ENCODE peak calls at places on chromosome 15, in four cellular contexts. One of them, this sample, is unnamed.

GRCh38 chr15:29885183-29885582 is 62.9 kb upstream of the TJP1 start:
- DNase-seq in SK-N-SH: peak; percentile 33
- DNase-seq in HCT116: no peak
- DNase-seq in stomach: no peak
- DNase-seq in this sample: no peak

GRCh38 chr15:35003928-35004327 is 15.8 kb upstream of the ZNF770 start:
- DNase-seq in SK-N-SH: no peak
- DNase-seq in stomach: no peak
- DNase-seq in HCT116: no peak
- DNase-seq in this sample: no peak

GRCh38 chr15:42802168-42802567 is 65.2 kb upstream of the CDAN1 start:
- DNase-seq in HCT116: no peak
- DNase-seq in stomach: no peak
- DNase-seq in SK-N-SH: no peak
- DNase-seq in this sample: no peak

GRCh38 chr15:38531509-38531908 is 33.1 kb downstream of the RASGRP1 start:
- DNase-seq in stomach: no peak
- DNase-seq in HCT116: no peak
- DNase-seq in SK-N-SH: no peak
- DNase-seq in this sample: no peak

GRCh38 chr15:51051776-51052175 is 42.9 kb downstream of the TNFAIP8L3 start:
- DNase-seq in HCT116: no peak
- DNase-seq in SK-N-SH: no peak
- DNase-seq in stomach: no peak
- DNase-seq in this sample: peak; percentile 48

GRCh38 chr15:25501828-25502446 is 63.1 kb upstream of the UBE3A start:
- DNase-seq in stomach: no peak
- DNase-seq in SK-N-SH: peak; percentile 20
- DNase-seq in HCT116: peak; percentile 27
- DNase-seq in this sample: no peak

GRCh38 chr15:29671308-29671981 is 150.8 kb downstream of the TJP1 start:
- DNase-seq in HCT116: no peak
- DNase-seq in SK-N-SH: no peak
- DNase-seq in stomach: no peak
- DNase-seq in this sample: no peak

GRCh38 chr15:68061578-68061977 is 7.5 kb downstream of the PIAS1 start:
- DNase-seq in SK-N-SH: no peak
- DNase-seq in stomach: no peak
- DNase-seq in HCT116: no peak
- DNase-seq in this sample: no peak

GRCh38 chr15:43762824-43763223 is 13.9 kb downstream of the ELL3 start:
- DNase-seq in HCT116: no peak
- DNase-seq in stomach: no peak
- DNase-seq in SK-N-SH: no peak
- DNase-seq in this sample: no peak

GRCh38 chr15:85587707-85588441 is 206.9 kb downstream of the KLHL25 start:
- DNase-seq in SK-N-SH: no peak
- DNase-seq in stomach: no peak
- DNase-seq in HCT116: peak; percentile 34
- DNase-seq in this sample: no peak

GRCh38 chr15:95591886-95592285 is 738.6 kb upstream of the NR2F2 start:
- DNase-seq in HCT116: no peak
- DNase-seq in stomach: no peak
- DNase-seq in SK-N-SH: no peak
- DNase-seq in this sample: no peak

GRCh38 chr15:69303337-69304175 is 4.8 kb downstream of the PAQR5 start:
- DNase-seq in stomach: no peak
- DNase-seq in SK-N-SH: no peak
- DNase-seq in HCT116: no peak
- DNase-seq in this sample: no peak

GRCh38 chr15:85632014-85632413 is 162.7 kb downstream of the KLHL25 start:
- DNase-seq in HCT116: no peak
- DNase-seq in SK-N-SH: no peak
- DNase-seq in stomach: no peak
- DNase-seq in this sample: no peak

GRCh38 chr15:31311735-31312134 is 14.9 kb upstream of the KLF13 start:
- DNase-seq in stomach: no peak
- DNase-seq in HCT116: no peak
- DNase-seq in SK-N-SH: peak; percentile 63
- DNase-seq in this sample: no peak

GRCh38 chr15:41599061-41599460 is 40.0 kb downstream of the TYRO3 start:
- DNase-seq in stomach: no peak
- DNase-seq in HCT116: no peak
- DNase-seq in SK-N-SH: no peak
- DNase-seq in this sample: no peak

GRCh38 chr15:23503546-23503945 is 56.5 kb upstream of the GOLGA6L2 start:
- DNase-seq in stomach: no peak
- DNase-seq in SK-N-SH: no peak
- DNase-seq in HCT116: no peak
- DNase-seq in this sample: no peak

GRCh38 chr15:90681480-90681879 is 35.7 kb upstream of the BLM start:
- DNase-seq in HCT116: no peak
- DNase-seq in stomach: no peak
- DNase-seq in SK-N-SH: no peak
- DNase-seq in this sample: no peak

GRCh38 chr15:45268135-45268534 is 16.1 kb downstream of the SLC28A2 start:
- DNase-seq in stomach: peak; percentile 71
- DNase-seq in SK-N-SH: no peak
- DNase-seq in HCT116: no peak
- DNase-seq in this sample: no peak

GRCh38 chr15:38534691-38535090 is 29.9 kb downstream of the RASGRP1 start:
- DNase-seq in stomach: no peak
- DNase-seq in HCT116: no peak
- DNase-seq in SK-N-SH: no peak
- DNase-seq in this sample: no peak

GRCh38 chr15:29696950-29697738 is 125.1 kb downstream of the TJP1 start:
- DNase-seq in HCT116: no peak
- DNase-seq in stomach: no peak
- DNase-seq in SK-N-SH: no peak
- DNase-seq in this sample: no peak

GRCh38 chr15:64149424-64150235 is 1.9 kb upstream of the SNX22 start:
- DNase-seq in stomach: no peak
- DNase-seq in HCT116: no peak
- DNase-seq in SK-N-SH: no peak
- DNase-seq in this sample: no peak

GRCh38 chr15:101795455-101795854 is 7.9 kb upstream of the OR4F6 start:
- DNase-seq in SK-N-SH: no peak
- DNase-seq in stomach: no peak
- DNase-seq in HCT116: no peak
- DNase-seq in this sample: no peak

GRCh38 chr15:94412979-94413741 is 181.8 kb downstream of the MCTP2 start:
- DNase-seq in stomach: no peak
- DNase-seq in SK-N-SH: no peak
- DNase-seq in HCT116: peak; percentile 6
- DNase-seq in this sample: no peak

GRCh38 chr15:76752549-76752948 is 152.6 kb downstream of the SCAPER start:
- DNase-seq in SK-N-SH: no peak
- DNase-seq in HCT116: no peak
- DNase-seq in stomach: no peak
- DNase-seq in this sample: no peak

GRCh38 chr15:71780349-71780976 is 29.9 kb upstream of the NR2E3 start:
- DNase-seq in stomach: no peak
- DNase-seq in SK-N-SH: peak; percentile 77
- DNase-seq in HCT116: no peak
- DNase-seq in this sample: no peak

GRCh38 chr15:57445872-57446271 is 69.6 kb downstream of the CGNL1 start:
- DNase-seq in stomach: no peak
- DNase-seq in HCT116: no peak
- DNase-seq in SK-N-SH: no peak
- DNase-seq in this sample: no peak

GRCh38 chr15:101113114-101114005 is 138.5 kb downstream of the CHSY1 start:
- DNase-seq in HCT116: no peak
- DNase-seq in stomach: no peak
- DNase-seq in SK-N-SH: no peak
- DNase-seq in this sample: no peak

GRCh38 chr15:71730277-71731144 is 79.8 kb upstream of the NR2E3 start:
- DNase-seq in HCT116: peak; percentile 43
- DNase-seq in SK-N-SH: peak; percentile 71
- DNase-seq in stomach: peak; percentile 49
- DNase-seq in this sample: peak; percentile 47

GRCh38 chr15:46577767-46578166 is 942.9 kb downstream of the SQOR start:
- DNase-seq in SK-N-SH: no peak
- DNase-seq in stomach: no peak
- DNase-seq in HCT116: no peak
- DNase-seq in this sample: no peak

GRCh38 chr15:101051291-101052030 is 132.3 kb downstream of the LRRK1 start:
- DNase-seq in HCT116: no peak
- DNase-seq in SK-N-SH: peak; percentile 16
- DNase-seq in stomach: no peak
- DNase-seq in this sample: no peak

GRCh38 chr15:25763206-25763880 is 99.8 kb downstream of the ATP10A start:
- DNase-seq in stomach: peak; percentile 14
- DNase-seq in SK-N-SH: no peak
- DNase-seq in HCT116: no peak
- DNase-seq in this sample: no peak

GRCh38 chr15:70672081-70672480 is 91.3 kb downstream of the UACA start:
- DNase-seq in HCT116: no peak
- DNase-seq in SK-N-SH: no peak
- DNase-seq in stomach: no peak
- DNase-seq in this sample: no peak

GRCh38 chr15:99130314-99130713 is 25.4 kb downstream of the SYNM start:
- DNase-seq in SK-N-SH: no peak
- DNase-seq in stomach: no peak
- DNase-seq in HCT116: no peak
- DNase-seq in this sample: no peak
- TF ChIP-seq CTCF in SK-N-SH: no peak
- TF ChIP-seq CTCF in stomach: no peak
- TF ChIP-seq CTCF in HCT116: no peak
- TF ChIP-seq CTCF in this sample: no peak

GRCh38 chr15:37107754-37108724 is 7.7 kb upstream of the MEIS2 start:
- DNase-seq in SK-N-SH: peak; percentile 53
- DNase-seq in stomach: no peak
- DNase-seq in HCT116: no peak
- DNase-seq in this sample: no peak

GRCh38 chr15:37109151-37109912 is 9.0 kb upstream of the MEIS2 start:
- DNase-seq in SK-N-SH: no peak
- DNase-seq in stomach: no peak
- DNase-seq in HCT116: no peak
- DNase-seq in this sample: no peak

GRCh38 chr15:37108725-37109124 is 8.4 kb upstream of the MEIS2 start:
- DNase-seq in SK-N-SH: no peak
- DNase-seq in HCT116: no peak
- DNase-seq in stomach: no peak
- DNase-seq in this sample: no peak

GRCh38 chr15:37111427-37111717 is 11.0 kb upstream of the MEIS2 start:
- DNase-seq in HCT116: no peak
- DNase-seq in SK-N-SH: no peak
- DNase-seq in stomach: no peak
- DNase-seq in this sample: no peak

DNA sequence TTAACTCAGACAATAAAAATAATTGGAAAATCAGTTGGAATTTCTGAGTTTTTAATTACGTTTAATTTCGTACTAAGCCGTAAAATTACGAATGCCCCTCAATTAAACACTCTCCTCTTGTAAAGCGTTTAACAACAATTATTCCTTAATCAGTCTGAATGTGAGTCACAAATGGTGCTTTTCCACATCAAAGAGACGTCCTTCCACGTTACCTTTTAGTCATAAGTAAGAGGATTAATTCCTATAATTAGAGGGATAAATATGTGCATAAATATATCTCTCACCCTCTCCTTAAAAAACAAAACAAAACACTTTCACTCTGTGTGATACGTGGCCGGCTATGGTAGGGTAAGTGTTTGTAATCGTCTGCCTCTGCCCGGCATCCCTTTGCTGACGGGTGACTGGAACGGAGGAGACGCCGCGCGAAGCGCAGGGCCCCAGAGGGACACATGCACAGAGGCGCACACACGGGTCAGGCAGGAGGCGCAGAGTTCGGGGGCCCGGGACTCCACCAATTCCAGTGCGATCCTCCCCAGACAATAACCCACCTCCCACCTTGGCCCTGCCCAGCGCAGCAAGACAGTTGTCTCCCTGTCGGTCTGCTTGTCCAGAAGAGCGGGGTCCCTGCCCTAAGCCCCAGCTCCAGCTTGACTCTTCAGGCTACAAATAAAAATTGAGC is 9.7 kb upstream of the MEIS2 start:
- DNase-seq in SK-N-SH: peak; percentile 51
- DNase-seq in HCT116: no peak
- DNase-seq in stomach: no peak
- DNase-seq in this sample: no peak
- TF ChIP-seq POLR2AphosphoS5 in SK-N-SH: peak; percentile 44
- TF ChIP-seq POLR2AphosphoS5 in HCT116: no peak
- TF ChIP-seq POLR2AphosphoS5 in stomach: no peak
- TF ChIP-seq POLR2AphosphoS5 in this sample: peak; percentile 5

GRCh38 chr15:73560501-73561117 is 72.6 kb downstream of the NPTN start:
- DNase-seq in SK-N-SH: peak; percentile 42
- DNase-seq in stomach: no peak
- DNase-seq in HCT116: peak; percentile 46
- DNase-seq in this sample: peak; percentile 35
- TF ChIP-seq CTCF in SK-N-SH: peak; percentile 61
- TF ChIP-seq CTCF in stomach: no peak
- TF ChIP-seq CTCF in HCT116: peak; percentile 59
- TF ChIP-seq CTCF in this sample: peak; percentile 33

DNA sequence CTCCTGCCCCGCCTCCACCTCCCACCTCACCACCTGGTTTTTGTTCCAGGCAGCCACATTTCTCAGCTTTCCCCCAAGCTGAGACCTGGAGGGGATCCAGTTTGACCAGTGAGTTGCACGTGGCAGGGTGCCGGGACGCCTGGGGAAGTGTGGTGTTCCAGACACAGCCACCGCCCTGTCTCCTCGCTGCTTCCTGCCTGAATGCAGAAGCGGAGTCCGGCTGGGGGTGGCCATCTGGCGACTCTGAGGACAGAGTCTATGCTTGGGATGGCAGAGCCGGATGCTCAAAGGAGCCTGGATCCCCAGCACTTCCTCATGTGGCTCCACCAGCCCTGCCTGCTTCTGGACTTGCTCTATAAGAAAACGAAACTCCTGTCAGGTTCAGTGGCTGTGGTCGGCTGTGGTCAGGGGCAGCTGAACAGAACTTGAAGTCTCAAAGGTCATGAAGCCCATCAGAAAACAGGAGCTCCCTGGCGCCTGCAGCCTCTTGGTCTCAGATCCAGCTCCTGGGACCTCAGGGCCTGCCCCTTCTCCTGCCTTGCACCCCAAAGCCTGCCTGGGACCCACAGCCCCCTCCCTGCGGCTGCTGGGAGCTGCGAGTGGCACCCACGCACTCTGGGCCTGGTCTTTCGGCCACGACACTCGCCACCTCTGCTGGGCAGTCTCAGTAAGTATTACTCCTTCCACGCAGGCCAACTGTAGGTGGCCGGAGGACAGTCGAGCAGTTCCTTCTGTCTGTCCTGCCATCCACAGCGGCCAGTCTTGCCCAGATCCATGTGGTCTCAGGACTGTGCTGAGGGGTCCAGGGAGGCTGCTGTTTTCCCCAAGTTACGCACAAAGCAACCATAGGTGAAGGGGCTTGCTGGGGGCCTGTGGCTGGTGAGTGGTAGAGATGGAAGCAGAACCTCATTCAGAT is 112.8 kb upstream of the MEF2A start:
- DNase-seq in stomach: peak; percentile 83
- DNase-seq in SK-N-SH: peak; percentile 26
- DNase-seq in HCT116: no peak
- DNase-seq in this sample: no peak
- TF ChIP-seq POLR2AphosphoS5 in stomach: peak; percentile 61
- TF ChIP-seq POLR2AphosphoS5 in SK-N-SH: no peak
- TF ChIP-seq POLR2AphosphoS5 in HCT116: no peak
- TF ChIP-seq POLR2AphosphoS5 in this sample: peak; percentile 17

GRCh38 chr15:48530528-48530927 is 115.0 kb downstream of the FBN1 start:
- DNase-seq in HCT116: no peak
- DNase-seq in stomach: no peak
- DNase-seq in SK-N-SH: peak; percentile 12
- DNase-seq in this sample: no peak
- TF ChIP-seq CTCF in HCT116: no peak
- TF ChIP-seq CTCF in stomach: no peak
- TF ChIP-seq CTCF in SK-N-SH: no peak
- TF ChIP-seq CTCF in this sample: no peak

GRCh38 chr15:92821491-92822116 is 78.5 kb upstream of the CHD2 start:
- DNase-seq in HCT116: no peak
- DNase-seq in stomach: no peak
- DNase-seq in SK-N-SH: no peak
- DNase-seq in this sample: no peak
- TF ChIP-seq POLR2AphosphoS5 in HCT116: peak; percentile 37
- TF ChIP-seq POLR2AphosphoS5 in stomach: peak; percentile 27
- TF ChIP-seq POLR2AphosphoS5 in SK-N-SH: no peak
- TF ChIP-seq POLR2AphosphoS5 in this sample: no peak